ENCODE peak calls at places on chromosomes 1 and 21, in nine cellular contexts. B is psoas muscle, G is stomach, E is left ventricle myocardium inferior, D is brain microvascular endothelial cell, H is B cell, S is neural crest cell, I is GM13976, C is endothelial cell. Q is an unnamed sample.

GRCh38 chr1:245933431-245934042 is 573.5 kb downstream of the SMYD3 start:
- DNase-seq in B (no peak), G (no peak), E (no peak), D (no peak), H (no peak), S (no peak), I (no peak), C (no peak), Q (no peak)

GRCh38 chr1:209831615-209832014 is 3.8 kb downstream of the UTP25 start:
- DNase-seq in B (no peak), G (no peak), E (no peak), D (peak), H (no peak), S (no peak), I (no peak), C (no peak), Q (no peak)

GRCh38 chr21:17796037-17796403 is 23.1 kb downstream of the C21orf91 start:
- DNase-seq in B (no peak), G (no peak), E (no peak), D (no peak), H (no peak), S (no peak), I (no peak), C (no peak), Q (no peak)

GRCh38 chr1:170765712-170766330 is 101.9 kb downstream of the PRRX1 start:
- DNase-seq in B (no peak), G (no peak), E (no peak), D (peak), H (no peak), S (no peak), I (no peak), C (no peak), Q (no peak)

GRCh38 chr1:44406761-44407429 is 1.8 kb downstream of the RNF220 start:
- DNase-seq in B (no peak), G (no peak), E (no peak), D (no peak), H (no peak), S (no peak), I (no peak), C (peak), Q (no peak)

GRCh38 chr1:173050865-173051264 is at the start of gene TNFSF18:
- DNase-seq in B (no peak), G (no peak), E (no peak), D (peak), H (no peak), S (no peak), I (no peak), C (no peak), Q (no peak)

GRCh38 chr1:192311281-192311680 is 5.5 kb upstream of the RGS21 start:
- DNase-seq in B (no peak), G (no peak), E (no peak), D (peak), H (no peak), S (no peak), I (no peak), C (no peak), Q (no peak)

GRCh38 chr21:45577806-45578801 is 35.9 kb upstream of the SLC19A1 start:
- DNase-seq in B (no peak), G (peak), E (peak), D (no peak), H (peak), S (no peak), I (no peak), C (no peak), Q (no peak)

GRCh38 chr1:215083408-215083961 is 948 bp downstream of the KCNK2 start:
- DNase-seq in B (peak), G (no peak), E (no peak), D (no peak), H (no peak), S (peak), I (no peak), C (peak), Q (no peak)

GRCh38 chr1:29682918-29683314 is 446.6 kb downstream of the PTPRU start:
- DNase-seq in B (no peak), G (peak), E (no peak), D (no peak), H (no peak), S (no peak), I (no peak), C (no peak), Q (no peak)

GRCh38 chr1:12477936-12478611 is 139.9 kb downstream of the DHRS3 start:
- DNase-seq in B (peak), G (peak), E (peak), D (peak), H (no peak), S (no peak), I (no peak), C (no peak), Q (peak)

GRCh38 chr1:244836135-244836521 is 670 bp downstream of the COX20 start:
- DNase-seq in B (no peak), G (no peak), E (no peak), D (no peak), H (no peak), S (peak), I (no peak), C (peak), Q (no peak)

GRCh38 chr1:212108981-212109380 is 73.4 kb downstream of the DTL start:
- DNase-seq in B (no peak), G (no peak), E (no peak), D (no peak), H (no peak), S (no peak), I (no peak), C (no peak), Q (no peak)

GRCh38 chr1:116418091-116418830 is 45.2 kb downstream of the ATP1A1 start:
- DNase-seq in B (peak), G (peak), E (peak), D (peak), H (peak), S (peak), I (peak), C (peak), Q (peak)

GRCh38 chr1:206544562-206545257 is 37.4 kb downstream of the RASSF5 start:
- DNase-seq in B (peak), G (peak), E (peak), D (peak), H (peak), S (peak), I (peak), C (peak), Q (no peak)

GRCh38 chr1:171140466-171140865 is 44.6 kb upstream of the FMO2 start:
- DNase-seq in B (peak), G (no peak), E (peak), D (no peak), H (no peak), S (no peak), I (no peak), C (no peak), Q (no peak)

GRCh38 chr21:27212444-27212843 is 245.6 kb upstream of the ADAMTS5 start:
- DNase-seq in B (no peak), G (no peak), E (no peak), D (no peak), H (no peak), S (no peak), I (no peak), C (no peak), Q (no peak)

GRCh38 chr1:5551274-5551966 is 440.8 kb downstream of the NPHP4 start:
- DNase-seq in B (no peak), G (no peak), E (no peak), D (no peak), H (no peak), S (no peak), I (no peak), C (no peak), Q (no peak)

GRCh38 chr1:18073066-18073642 is 34.4 kb upstream of the IGSF21 start:
- DNase-seq in B (no peak), G (no peak), E (no peak), D (no peak), H (no peak), S (no peak), I (no peak), C (no peak), Q (no peak)

GRCh38 chr1:152495066-152495675 is 15.4 kb upstream of the LCE5A start:
- DNase-seq in B (no peak), G (no peak), E (no peak), D (no peak), H (no peak), S (no peak), I (peak), C (peak), Q (no peak)

GRCh38 chr1:152501704-152502103 is 8.9 kb upstream of the LCE5A start:
- DNase-seq in B (no peak), G (no peak), E (no peak), D (no peak), H (no peak), S (no peak), I (no peak), C (no peak), Q (no peak)

GRCh38 chr1:152502496-152503180 is 8.0 kb upstream of the LCE5A start:
- DNase-seq in B (no peak), G (no peak), E (no peak), D (no peak), H (no peak), S (no peak), I (no peak), C (no peak), Q (no peak)

GRCh38 chr1:152497273-152497672 is 13.3 kb upstream of the LCE5A start:
- DNase-seq in B (no peak), G (no peak), E (no peak), D (no peak), H (no peak), S (no peak), I (no peak), C (peak), Q (no peak)
- TF ChIP-seq CTCF in B (no peak), G (no peak), E (no peak), D (peak), H (no peak), S (no peak), I (no peak), C (peak), Q (peak)

DNA sequence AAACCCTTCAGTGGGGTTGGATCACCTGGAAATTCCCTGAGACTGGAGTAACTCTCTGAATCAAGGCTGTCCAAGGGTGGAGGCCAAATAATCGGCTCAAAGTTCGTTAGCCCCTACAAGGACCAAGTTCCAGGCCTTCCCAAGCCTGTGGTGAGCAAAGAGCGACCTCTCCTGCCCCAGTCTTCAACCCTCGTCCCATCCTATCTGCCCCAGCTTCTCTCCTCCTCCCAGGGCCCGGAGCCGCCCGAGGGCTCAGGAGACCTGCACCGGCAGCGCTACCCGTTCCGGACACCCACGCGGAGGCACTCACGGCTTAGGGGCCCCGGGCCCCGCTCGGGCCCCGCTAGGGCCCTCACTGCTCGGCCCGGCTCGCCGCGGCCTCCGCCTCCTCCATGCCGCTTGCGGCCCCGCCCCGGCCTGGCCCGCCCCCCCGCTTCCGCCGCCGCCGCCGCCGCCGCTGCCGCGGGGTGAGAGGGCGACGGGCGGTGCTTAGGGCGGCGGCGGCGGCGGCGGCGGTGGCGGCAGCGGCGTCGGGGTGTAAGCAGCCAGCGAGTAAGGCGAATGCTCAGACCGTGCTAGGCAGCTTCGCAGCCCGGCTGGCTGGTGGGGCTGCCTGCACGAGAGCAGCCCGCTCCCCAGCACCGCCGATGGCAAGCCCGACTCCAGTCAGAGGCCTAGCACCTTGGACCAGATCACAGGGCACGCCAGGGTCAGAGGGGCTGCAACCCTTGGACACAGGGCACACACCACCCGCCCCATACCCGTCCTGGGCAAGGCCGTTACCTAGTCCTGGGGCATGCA is at the start of gene POMGNT1:
- DNase-seq in B (peak), G (peak), E (peak), D (peak), H (peak), S (peak), I (peak), C (peak), Q (no peak)
- TF ChIP-seq CTCF in B (no peak), G (no peak), E (no peak), D (peak), H (no peak), S (no peak), I (no peak), C (no peak), Q (peak)

GRCh38 chr1:40058097-40058452 is 17.5 kb downstream of the CAP1 start:
- DNase-seq in B (no peak), G (no peak), E (no peak), D (no peak), H (no peak), S (no peak), I (no peak), C (no peak), Q (no peak)

GRCh38 chr1:40060351-40060750 is 19.8 kb downstream of the CAP1 start:
- DNase-seq in B (no peak), G (no peak), E (no peak), D (no peak), H (no peak), S (no peak), I (no peak), C (no peak), Q (no peak)

GRCh38 chr1:40059960-40060337 is 19.4 kb downstream of the CAP1 start:
- DNase-seq in B (no peak), G (no peak), E (no peak), D (no peak), H (no peak), S (no peak), I (no peak), C (no peak), Q (no peak)

GRCh38 chr1:40058453-40059291 is 18.1 kb downstream of the CAP1 start:
- DNase-seq in B (no peak), G (no peak), E (no peak), D (no peak), H (no peak), S (no peak), I (no peak), C (no peak), Q (no peak)

GRCh38 chr1:40059292-40059959 is 18.9 kb downstream of the CAP1 start:
- DNase-seq in B (no peak), G (no peak), E (no peak), D (no peak), H (no peak), S (no peak), I (no peak), C (peak), Q (no peak)
- TF ChIP-seq CTCF in B (no peak), G (no peak), E (no peak), D (peak), H (no peak), S (no peak), I (peak), C (no peak), Q (no peak)

GRCh38 chr1:15065291-15065690 is 88.3 kb upstream of the TMEM51 start:
- DNase-seq in B (no peak), G (no peak), E (no peak), D (no peak), H (no peak), S (no peak), I (no peak), C (no peak), Q (no peak)

GRCh38 chr1:15063346-15063745 is 90.2 kb upstream of the TMEM51 start:
- DNase-seq in B (no peak), G (no peak), E (no peak), D (no peak), H (no peak), S (no peak), I (no peak), C (no peak), Q (no peak)

GRCh38 chr1:15065736-15066135 is 87.8 kb upstream of the TMEM51 start:
- DNase-seq in B (no peak), G (no peak), E (no peak), D (no peak), H (no peak), S (no peak), I (no peak), C (no peak), Q (no peak)

GRCh38 chr1:15063783-15064182 is 89.8 kb upstream of the TMEM51 start:
- DNase-seq in B (no peak), G (no peak), E (no peak), D (no peak), H (no peak), S (no peak), I (no peak), C (no peak), Q (no peak)

GRCh38 chr1:15064217-15064929 is 89.2 kb upstream of the TMEM51 start:
- DNase-seq in B (no peak), G (no peak), E (no peak), D (no peak), H (no peak), S (no peak), I (no peak), C (no peak), Q (no peak)
- TF ChIP-seq CTCF in B (no peak), G (no peak), E (no peak), D (no peak), H (no peak), S (peak), I (no peak), C (no peak), Q (no peak)

GRCh38 chr1:195733826-195734225 is 874.4 kb downstream of the KCNT2 start:
- DNase-seq in B (no peak), G (no peak), E (no peak), D (peak), H (no peak), S (no peak), I (no peak), C (no peak), Q (no peak)
- TF ChIP-seq CTCF in B (no peak), G (no peak), E (no peak), D (peak), H (no peak), S (peak), I (peak), C (peak), Q (peak)

GRCh38 chr1:21579788-21580187 is 70.6 kb downstream of the ALPL start:
- DNase-seq in B (no peak), G (no peak), E (no peak), D (no peak), H (no peak), S (no peak), I (no peak), C (no peak), Q (no peak)

GRCh38 chr1:21576031-21576797 is 67.0 kb downstream of the ALPL start:
- DNase-seq in B (no peak), G (no peak), E (no peak), D (no peak), H (no peak), S (no peak), I (no peak), C (no peak), Q (no peak)

GRCh38 chr1:21577324-21577723 is 68.1 kb downstream of the ALPL start:
- DNase-seq in B (no peak), G (no peak), E (no peak), D (no peak), H (no peak), S (no peak), I (no peak), C (no peak), Q (no peak)

GRCh38 chr1:21576798-21577187 is 67.6 kb downstream of the ALPL start:
- DNase-seq in B (no peak), G (no peak), E (no peak), D (no peak), H (no peak), S (no peak), I (no peak), C (no peak), Q (no peak)

DNA sequence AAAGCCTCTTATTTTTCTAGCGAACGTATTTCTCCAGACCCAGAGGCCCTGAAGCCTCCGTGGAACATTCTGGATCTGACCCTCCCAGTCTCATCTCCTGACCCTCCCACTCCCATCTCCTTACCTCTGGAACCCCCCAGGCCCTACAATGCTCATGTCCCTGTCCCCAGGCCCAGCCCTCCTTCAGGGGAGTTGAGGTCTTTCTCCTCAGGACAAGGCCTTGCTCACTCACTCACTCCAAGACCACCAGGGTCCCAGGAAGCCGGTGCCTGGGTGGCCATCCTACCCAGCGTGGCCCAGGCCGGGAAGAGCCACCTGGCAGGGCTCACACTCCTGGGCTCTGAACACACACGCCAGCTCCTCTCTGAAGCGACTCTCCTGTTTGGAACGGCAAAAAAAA is 68.7 kb downstream of the ALPL start:
- DNase-seq in B (no peak), G (no peak), E (no peak), D (no peak), H (no peak), S (no peak), I (no peak), C (no peak), Q (no peak)
- TF ChIP-seq CTCF in B (no peak), G (no peak), E (no peak), D (no peak), H (no peak), S (no peak), I (no peak), C (no peak), Q (no peak)

GRCh38 chr1:160162936-160163335 is 11.5 kb downstream of the ATP1A4 start:
- DNase-seq in B (no peak), G (no peak), E (no peak), D (no peak), H (no peak), S (no peak), I (no peak), C (no peak), Q (no peak)

GRCh38 chr1:160161965-160162705 is 10.7 kb downstream of the ATP1A4 start:
- DNase-seq in B (no peak), G (no peak), E (no peak), D (peak), H (no peak), S (peak), I (peak), C (peak), Q (no peak)

GRCh38 chr1:160166459-160166858 is 15.1 kb downstream of the ATP1A4 start:
- DNase-seq in B (no peak), G (no peak), E (no peak), D (no peak), H (no peak), S (no peak), I (no peak), C (no peak), Q (no peak)

GRCh38 chr1:160164121-160164520 is 12.7 kb downstream of the ATP1A4 start:
- DNase-seq in B (no peak), G (no peak), E (no peak), D (no peak), H (no peak), S (no peak), I (no peak), C (no peak), Q (no peak)

GRCh38 chr1:160163612-160164011 is 12.2 kb downstream of the ATP1A4 start:
- DNase-seq in B (no peak), G (no peak), E (no peak), D (no peak), H (no peak), S (no peak), I (no peak), C (no peak), Q (no peak)
- TF ChIP-seq CTCF in B (no peak), G (no peak), E (peak), D (no peak), H (no peak), S (no peak), I (no peak), C (no peak), Q (peak)

DNA sequence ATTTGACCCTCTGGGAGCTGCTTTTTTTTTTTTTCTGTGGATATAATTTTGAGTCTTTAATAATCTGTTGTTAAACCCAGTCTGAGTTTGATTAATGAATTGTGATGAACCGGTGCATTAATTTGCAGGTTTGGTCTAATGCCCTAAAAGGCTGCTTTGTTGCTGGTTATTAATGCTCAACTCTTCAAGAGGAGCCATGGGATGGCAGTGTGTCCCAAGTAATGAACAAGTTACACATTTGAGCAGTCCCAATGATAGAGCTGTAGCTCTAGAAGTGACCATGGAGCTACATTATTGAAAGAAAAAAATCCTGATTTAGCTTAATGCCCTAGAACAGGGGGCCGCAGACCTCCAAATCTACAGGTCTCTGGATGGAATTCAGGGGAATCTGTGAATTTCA is 53.1 kb downstream of the RWDD3 start:
- DNase-seq in B (no peak), G (no peak), E (no peak), D (no peak), H (no peak), S (no peak), I (no peak), C (no peak), Q (no peak)
- TF ChIP-seq CTCF in B (no peak), G (no peak), E (no peak), D (no peak), H (no peak), S (peak), I (no peak), C (no peak), Q (no peak)

GRCh38 chr1:213714645-213715044 is 273.1 kb upstream of the PROX1 start:
- DNase-seq in B (no peak), G (no peak), E (no peak), D (no peak), H (no peak), S (peak), I (no peak), C (no peak), Q (no peak)
- TF ChIP-seq CTCF in B (no peak), G (no peak), E (no peak), D (no peak), H (no peak), S (no peak), I (no peak), C (no peak), Q (no peak)

Q was measured in AG09319.